ENCODE peak calls at places on chromosomes 5 and 9, in nine cellular contexts. R is cardiac fibroblast; N is astrocyte; P is CD4-positive, alpha-beta memory T cell; V is right cardiac atrium; O is uterus; J is PC-9; Z is endodermal cell; U is fibroblast of lung. S is an unnamed sample.

GRCh38 chr5:135718151-135718550 is 116.3 kb upstream of the SLC25A48 start:
- DNase-seq in R (no peak), N (peak), P (no peak), V (no peak), O (no peak), J (no peak), Z (no peak), U (no peak), S (no peak)

GRCh38 chr9:123642291-123643278 is 286.6 kb downstream of the CRB2 start:
- DNase-seq in R (peak), N (peak), P (no peak), V (peak), O (peak), J (no peak), Z (no peak), U (peak), S (no peak)

GRCh38 chr5:16736158-16736994 is 119.6 kb upstream of the RETREG1 start:
- DNase-seq in R (peak), N (peak), P (no peak), V (no peak), O (no peak), J (peak), Z (peak), U (peak), S (no peak)

GRCh38 chr5:170745481-170746061 is 38.0 kb upstream of the GABRP start:
- DNase-seq in R (peak), N (no peak), P (no peak), V (peak), O (no peak), J (peak), Z (peak), U (no peak), S (no peak)

GRCh38 chr5:93589348-93589662 is 6.3 kb downstream of the NR2F1 start:
- DNase-seq in R (no peak), N (no peak), P (no peak), V (no peak), O (no peak), J (no peak), Z (no peak), U (no peak), S (no peak)

GRCh38 chr5:78490709-78491485 is 130.5 kb downstream of the SCAMP1 start:
- DNase-seq in R (no peak), N (no peak), P (no peak), V (no peak), O (no peak), J (peak), Z (no peak), U (no peak), S (no peak)

GRCh38 chr9:124482431-124483031 is 24.7 kb downstream of the NR5A1 start:
- DNase-seq in R (no peak), N (no peak), P (no peak), V (no peak), O (no peak), J (no peak), Z (peak), U (no peak), S (no peak)

GRCh38 chr9:75198436-75198835 is 110.1 kb downstream of the OSTF1 start:
- DNase-seq in R (no peak), N (no peak), P (no peak), V (no peak), O (no peak), J (no peak), Z (peak), U (no peak), S (no peak)

GRCh38 chr9:113479150-113479761 is 15.7 kb downstream of the RGS3 start:
- DNase-seq in R (no peak), N (no peak), P (peak), V (peak), O (no peak), J (no peak), Z (peak), U (peak), S (no peak)

GRCh38 chr5:136886623-136887022 is 521.3 kb upstream of the TRPC7 start:
- DNase-seq in R (no peak), N (no peak), P (no peak), V (no peak), O (no peak), J (no peak), Z (no peak), U (no peak), S (no peak)

GRCh38 chr5:93600409-93601052 is 17.5 kb downstream of the NR2F1 start:
- DNase-seq in R (no peak), N (peak), P (no peak), V (no peak), O (no peak), J (no peak), Z (no peak), U (peak), S (no peak)

GRCh38 chr5:73215891-73216610 is 43.1 kb downstream of the TMEM174 start:
- DNase-seq in R (peak), N (peak), P (peak), V (peak), O (peak), J (peak), Z (peak), U (peak), S (no peak)

GRCh38 chr5:172870261-172870806 is 36.3 kb downstream of the ERGIC1 start:
- DNase-seq in R (peak), N (peak), P (no peak), V (peak), O (peak), J (peak), Z (no peak), U (peak), S (no peak)

GRCh38 chr5:178895615-178896571 is at the start of gene ZFP2:
- DNase-seq in R (peak), N (peak), P (peak), V (peak), O (peak), J (no peak), Z (peak), U (peak), S (no peak)

GRCh38 chr5:72166070-72166979 is 59.0 kb downstream of the MAP1B start:
- DNase-seq in R (peak), N (peak), P (no peak), V (peak), O (peak), J (no peak), Z (peak), U (peak), S (peak)

GRCh38 chr5:117143381-117143780 is 568.8 kb upstream of the SEMA6A start:
- DNase-seq in R (peak), N (no peak), P (no peak), V (no peak), O (no peak), J (no peak), Z (no peak), U (no peak), S (no peak)

GRCh38 chr5:176540956-176541337 is 3.7 kb upstream of the RNF44 start:
- DNase-seq in R (no peak), N (no peak), P (peak), V (no peak), O (no peak), J (no peak), Z (peak), U (no peak), S (no peak)

GRCh38 chr5:79011219-79011836 is 26.2 kb upstream of the ARSB start:
- DNase-seq in R (no peak), N (peak), P (no peak), V (no peak), O (no peak), J (no peak), Z (no peak), U (peak), S (no peak)

GRCh38 chr9:107739601-107740082 is 250.1 kb upstream of the KLF4 start:
- DNase-seq in R (peak), N (peak), P (no peak), V (peak), O (peak), J (no peak), Z (no peak), U (peak), S (no peak)

GRCh38 chr9:137441289-137441934 is at the start of gene ENTPD8:
- DNase-seq in R (no peak), N (no peak), P (no peak), V (peak), O (no peak), J (peak), Z (peak), U (no peak), S (no peak)

GRCh38 chr5:158011420-158011819 is 152.5 kb upstream of the CLINT1 start:
- DNase-seq in R (no peak), N (no peak), P (no peak), V (no peak), O (no peak), J (no peak), Z (peak), U (no peak), S (no peak)

GRCh38 chr5:32651638-32652037 is 59.5 kb upstream of the NPR3 start:
- DNase-seq in R (no peak), N (no peak), P (no peak), V (no peak), O (no peak), J (no peak), Z (no peak), U (no peak), S (no peak)

GRCh38 chr9:100714372-100715099 is 136.7 kb downstream of the CAVIN4 start:
- DNase-seq in R (peak), N (peak), P (peak), V (peak), O (no peak), J (no peak), Z (peak), U (peak), S (no peak)

GRCh38 chr5:24530907-24531306 is 113.9 kb downstream of the CDH10 start:
- DNase-seq in R (no peak), N (no peak), P (no peak), V (no peak), O (no peak), J (no peak), Z (no peak), U (no peak), S (no peak)

GRCh38 chr5:69528015-69528414 is 32.0 kb upstream of the GTF2H2C start:
- DNase-seq in R (no peak), N (no peak), P (no peak), V (no peak), O (no peak), J (peak), Z (no peak), U (no peak), S (no peak)

GRCh38 chr5:102749416-102750021 is 5.6 kb upstream of the PAM start:
- DNase-seq in R (no peak), N (no peak), P (no peak), V (no peak), O (no peak), J (no peak), Z (peak), U (no peak), S (no peak)

GRCh38 chr9:132703336-132703735 is 33.1 kb downstream of the GTF3C4 start:
- DNase-seq in R (no peak), N (peak), P (no peak), V (no peak), O (no peak), J (peak), Z (no peak), U (no peak), S (no peak)

GRCh38 chr9:130785940-130786500 is 49.0 kb upstream of the ABL1 start:
- DNase-seq in R (no peak), N (no peak), P (no peak), V (no peak), O (no peak), J (no peak), Z (no peak), U (no peak), S (no peak)

GRCh38 chr5:74916831-74917710 is 50.9 kb upstream of the FAM169A start:
- DNase-seq in R (peak), N (peak), P (no peak), V (no peak), O (no peak), J (peak), Z (no peak), U (no peak), S (no peak)

GRCh38 chr5:77431286-77431685 is 60.8 kb downstream of the WDR41 start:
- DNase-seq in R (no peak), N (peak), P (no peak), V (no peak), O (no peak), J (peak), Z (no peak), U (no peak), S (no peak)

GRCh38 chr5:64587370-64587769 is 81.6 kb downstream of the RGS7BP start:
- DNase-seq in R (no peak), N (no peak), P (no peak), V (no peak), O (no peak), J (no peak), Z (no peak), U (no peak), S (no peak)

GRCh38 chr9:134237630-134238265 is 73.4 kb upstream of the RNU6ATAC start:
- DNase-seq in R (no peak), N (no peak), P (no peak), V (no peak), O (no peak), J (no peak), Z (no peak), U (no peak), S (no peak)

GRCh38 chr9:134235366-134235765 is 71.0 kb upstream of the RNU6ATAC start:
- DNase-seq in R (no peak), N (no peak), P (no peak), V (no peak), O (no peak), J (no peak), Z (no peak), U (no peak), S (no peak)

GRCh38 chr9:134236001-134236421 is 71.6 kb upstream of the RNU6ATAC start:
- DNase-seq in R (peak), N (no peak), P (no peak), V (no peak), O (peak), J (no peak), Z (no peak), U (peak), S (no peak)

GRCh38 chr9:134239130-134239888 is 74.9 kb upstream of the RNU6ATAC start:
- DNase-seq in R (no peak), N (no peak), P (no peak), V (no peak), O (no peak), J (no peak), Z (no peak), U (no peak), S (no peak)

DNA sequence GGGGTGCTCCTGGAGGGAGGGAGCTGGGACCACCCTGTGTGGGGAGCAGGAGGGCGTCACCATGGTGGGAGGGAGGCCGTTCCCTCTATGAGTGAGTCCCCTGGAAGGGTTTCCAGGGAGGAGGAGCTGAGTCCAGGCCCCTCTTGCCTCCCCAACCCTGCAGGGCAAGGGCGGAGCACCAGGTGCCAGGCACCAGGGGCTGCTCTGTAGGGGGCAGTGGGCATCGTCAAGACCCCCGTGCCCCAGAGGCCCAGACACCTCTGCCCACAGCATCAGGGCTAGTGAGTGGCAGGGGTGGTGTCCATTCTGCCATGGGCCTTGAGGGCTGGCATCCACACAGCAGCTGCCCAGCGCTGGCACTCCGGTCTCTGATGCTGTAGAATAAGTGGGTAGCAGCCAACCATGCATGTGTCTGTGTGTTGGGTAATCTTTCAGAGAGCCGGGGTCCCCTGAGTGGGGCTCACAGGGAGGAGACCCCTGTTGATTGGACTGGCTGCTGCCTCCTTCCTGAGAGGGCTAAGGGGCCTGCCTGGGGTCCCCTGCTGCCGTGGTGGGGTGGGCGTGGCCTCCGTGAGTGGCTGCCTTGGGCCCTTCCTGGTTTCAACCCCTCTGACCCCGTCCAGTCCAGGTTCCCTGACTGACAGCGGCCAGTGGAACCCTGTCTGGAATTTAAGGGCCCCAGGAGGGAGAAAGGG is 72.7 kb upstream of the RNU6ATAC start:
- DNase-seq in R (no peak), N (no peak), P (no peak), V (no peak), O (no peak), J (no peak), Z (no peak), U (no peak), S (no peak)
- H3K4me3 ChIP-seq in R (no peak), N (no peak), P (no peak), V (no peak), O (no peak), J (no peak), Z (no peak), U (no peak), S (no peak)

GRCh38 chr9:77647659-77648457 is at the start of gene GNA14:
- DNase-seq in R (peak), N (peak), P (no peak), V (peak), O (peak), J (no peak), Z (peak), U (peak), S (no peak)

GRCh38 chr9:77648458-77649108 is 461 bp upstream of the GNA14 start:
- DNase-seq in R (peak), N (peak), P (no peak), V (peak), O (peak), J (no peak), Z (peak), U (peak), S (no peak)

GRCh38 chr9:77647267-77647658 is 859 bp downstream of the GNA14 start:
- DNase-seq in R (no peak), N (no peak), P (no peak), V (no peak), O (peak), J (no peak), Z (no peak), U (no peak), S (no peak)

GRCh38 chr9:77651203-77651602 is 3.1 kb upstream of the GNA14 start:
- DNase-seq in R (no peak), N (no peak), P (no peak), V (no peak), O (no peak), J (no peak), Z (no peak), U (no peak), S (no peak)

GRCh38 chr9:77649109-77649812 is 1.1 kb upstream of the GNA14 start:
- DNase-seq in R (peak), N (peak), P (no peak), V (no peak), O (no peak), J (no peak), Z (no peak), U (peak), S (no peak)
- H3K4me3 ChIP-seq in R (no peak), N (no peak), P (no peak), V (peak), O (peak), J (no peak), Z (peak), U (no peak), S (peak)

DNA sequence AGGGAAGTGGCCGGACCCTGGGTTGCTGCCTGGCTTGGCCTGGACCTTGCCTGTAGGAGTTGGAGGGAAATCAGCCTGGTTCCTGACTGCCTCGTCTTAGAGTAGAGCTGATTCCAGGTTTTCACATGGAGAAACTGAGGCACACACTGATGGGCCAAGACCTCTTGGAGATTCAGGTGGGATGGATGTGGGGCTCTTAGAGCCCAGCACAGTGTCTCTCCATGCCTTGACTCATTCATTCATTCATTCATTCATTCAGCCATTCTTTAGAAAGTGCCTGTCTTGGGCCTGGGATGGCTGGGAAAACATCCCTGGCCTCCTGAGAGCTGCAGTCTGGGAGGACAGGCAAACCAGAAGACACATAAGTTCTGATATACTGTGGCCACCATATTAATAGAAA is 2.2 kb downstream of the LRRC8A start:
- DNase-seq in R (no peak), N (no peak), P (no peak), V (no peak), O (no peak), J (no peak), Z (no peak), U (no peak), S (no peak)
- H3K4me3 ChIP-seq in R (peak), N (no peak), P (no peak), V (no peak), O (no peak), J (no peak), Z (no peak), U (no peak), S (no peak)

GRCh38 chr5:141914154-141914743 is 9.4 kb upstream of the DELE1 start:
- DNase-seq in R (peak), N (no peak), P (no peak), V (peak), O (peak), J (no peak), Z (peak), U (no peak), S (no peak)
- H3K4me3 ChIP-seq in R (peak), N (peak), P (no peak), V (peak), O (peak), J (no peak), Z (peak), U (peak), S (peak)

GRCh38 chr9:116049506-116049905 is 104.1 kb upstream of the PAPPA start:
- DNase-seq in R (no peak), N (no peak), P (no peak), V (no peak), O (no peak), J (no peak), Z (no peak), U (no peak), S (no peak)

GRCh38 chr9:116048072-116048471 is 105.5 kb upstream of the PAPPA start:
- DNase-seq in R (no peak), N (no peak), P (no peak), V (no peak), O (no peak), J (no peak), Z (no peak), U (no peak), S (no peak)

GRCh38 chr9:116039893-116040292 is 113.7 kb upstream of the PAPPA start:
- DNase-seq in R (no peak), N (no peak), P (no peak), V (no peak), O (no peak), J (no peak), Z (no peak), U (no peak), S (no peak)

GRCh38 chr9:116042321-116042720 is 111.3 kb upstream of the PAPPA start:
- DNase-seq in R (peak), N (no peak), P (no peak), V (peak), O (no peak), J (no peak), Z (no peak), U (no peak), S (no peak)

GRCh38 chr9:116045083-116045482 is 108.5 kb upstream of the PAPPA start:
- DNase-seq in R (no peak), N (no peak), P (no peak), V (no peak), O (no peak), J (no peak), Z (no peak), U (no peak), S (no peak)
- H3K4me3 ChIP-seq in R (no peak), N (no peak), P (no peak), V (no peak), O (no peak), J (no peak), Z (no peak), U (no peak), S (no peak)

GRCh38 chr9:92668746-92669526 is 995 bp downstream of the IPPK start:
- DNase-seq in R (peak), N (peak), P (peak), V (peak), O (no peak), J (peak), Z (peak), U (peak), S (no peak)
- H3K4me3 ChIP-seq in R (peak), N (peak), P (peak), V (peak), O (peak), J (peak), Z (peak), U (peak), S (peak)

DNA sequence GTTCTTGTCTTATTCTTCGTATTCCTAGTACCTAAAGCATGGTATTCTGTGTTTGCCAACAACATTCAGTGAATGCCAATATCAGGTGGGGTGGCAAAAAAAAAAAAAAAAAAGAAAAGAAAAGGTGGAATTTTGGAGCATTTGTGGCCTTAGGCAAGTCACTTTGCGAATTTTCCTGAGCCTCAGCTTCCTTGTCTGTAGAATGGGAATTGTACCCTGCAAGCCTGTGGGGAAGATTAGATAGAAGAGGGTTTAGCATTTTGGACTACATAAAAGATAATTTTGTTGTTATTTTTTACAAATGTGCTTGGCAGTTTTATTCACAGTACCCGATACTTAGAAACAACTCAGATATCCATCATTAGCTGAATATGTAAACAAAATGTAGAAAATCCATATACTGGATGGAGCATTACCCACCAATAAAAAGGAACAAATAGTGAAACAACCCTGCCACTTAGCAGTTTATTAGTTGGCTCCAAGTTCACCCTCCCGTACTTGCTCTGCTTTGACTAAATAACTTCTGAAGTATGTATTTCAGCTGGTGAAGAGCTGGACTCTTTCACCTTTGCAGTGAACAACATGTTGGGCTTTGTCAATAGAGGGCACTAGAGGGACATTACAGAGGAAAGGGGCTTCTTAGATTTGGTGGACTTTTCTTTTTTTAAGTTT is 13.6 kb downstream of the UBE2D2 start:
- DNase-seq in R (peak), N (peak), P (peak), V (no peak), O (no peak), J (no peak), Z (no peak), U (peak), S (no peak)
- H3K4me3 ChIP-seq in R (no peak), N (no peak), P (no peak), V (no peak), O (no peak), J (no peak), Z (no peak), U (no peak), S (no peak)

S was measured in esophagus squamous epithelium.